ENCODE peak calls at places on chromosomes 2 and 18, in ten cellular contexts. V, J, E, Q, X, I, T, H, C and N are unnamed samples.

GRCh38 chr2:186042207-186043028 is 303.8 kb downstream of the FSIP2 start:
- DNase-seq in T (no peak), Q (no peak), H (no peak), I (no peak), X (no peak), V (no peak), C (no peak), J (no peak), E (no peak), N (no peak)

GRCh38 chr2:47204691-47205090 is 49.6 kb upstream of the STPG4 start:
- DNase-seq in J (no peak), C (no peak), T (no peak), Q (no peak), E (no peak), H (no peak), I (no peak), X (no peak), V (no peak), N (no peak)

GRCh38 chr18:5295981-5296705 is 617 bp upstream of the ZBTB14 start:
- DNase-seq in T (peak), J (peak), X (peak), Q (peak), I (peak), C (peak), V (peak), H (peak), E (peak), N (peak)

GRCh38 chr2:151614606-151615306 is 119.5 kb downstream of the NEB start:
- DNase-seq in H (no peak), I (no peak), J (no peak), T (no peak), Q (no peak), V (no peak), C (no peak), X (no peak), E (no peak), N (no peak)

GRCh38 chr2:71610671-71611070 is 157.3 kb downstream of the DYSF start:
- DNase-seq in C (no peak), I (peak), T (no peak), J (no peak), X (no peak), E (no peak), Q (no peak), H (no peak), V (no peak), N (no peak)

GRCh38 chr18:63040788-63041410 is 278.7 kb downstream of the BCL2 start:
- DNase-seq in J (no peak), T (no peak), C (no peak), Q (no peak), H (no peak), I (no peak), E (no peak), X (peak), V (no peak), N (no peak)

GRCh38 chr2:95328386-95329125 is 31.4 kb downstream of the KCNIP3 start:
- DNase-seq in X (no peak), C (no peak), J (no peak), V (no peak), T (no peak), E (peak), Q (no peak), H (no peak), I (no peak), N (no peak)

GRCh38 chr18:57621252-57621607 is 406 bp downstream of the NARS1 start:
- DNase-seq in C (no peak), T (no peak), J (no peak), E (no peak), H (no peak), X (no peak), V (no peak), I (no peak), Q (no peak), N (no peak)

GRCh38 chr18:72652990-72653593 is 109.0 kb upstream of the CBLN2 start:
- DNase-seq in X (peak), V (peak), I (peak), H (peak), Q (no peak), C (no peak), E (peak), T (peak), J (no peak), N (no peak)

GRCh38 chr18:60044290-60045006 is 144.7 kb downstream of the PMAIP1 start:
- DNase-seq in E (peak), X (no peak), Q (peak), H (no peak), J (no peak), I (no peak), V (no peak), C (no peak), T (no peak), N (no peak)

GRCh38 chr2:84970266-84970955 is 550 bp upstream of the KCMF1 start:
- DNase-seq in I (peak), C (peak), X (peak), Q (no peak), J (no peak), E (no peak), H (peak), V (peak), T (no peak), N (peak)

GRCh38 chr2:134002391-134002790 is 251.5 kb upstream of the MGAT5 start:
- DNase-seq in J (no peak), T (no peak), I (no peak), X (no peak), E (no peak), C (no peak), V (no peak), Q (no peak), H (no peak), N (no peak)

GRCh38 chr2:101442667-101443061 is 32.2 kb downstream of the RFX8 start:
- DNase-seq in T (no peak), J (no peak), H (no peak), X (no peak), E (no peak), C (no peak), V (no peak), Q (no peak), I (no peak), N (no peak)

GRCh38 chr2:28164280-28164801 is 228.3 kb upstream of the FOSL2 start:
- DNase-seq in V (no peak), T (no peak), X (no peak), I (no peak), H (no peak), E (peak), J (no peak), C (no peak), Q (peak), N (no peak)

GRCh38 chr2:85737481-85737880 is 16.3 kb upstream of the ATOH8 start:
- DNase-seq in H (no peak), Q (peak), C (no peak), X (no peak), T (no peak), V (no peak), J (no peak), E (peak), I (no peak), N (no peak)